ENCODE peak calls at places on chromosomes 7 and 10, in ten cellular contexts. One of them, this sample, is unnamed.

GRCh38 chr10:126723226-126723625 is 52.7 kb upstream of the C10orf90 start:
- DNase-seq in activated T-helper 1 cell treated with anti-CD3 and anti-CD28 coated beads, Interleukin-2, amount 50 U/mL, for 16 hours: no peak
- DNase-seq in head of caudate nucleus: no peak
- DNase-seq in NCI-H2029: no peak
- DNase-seq in AG04450: no peak
- DNase-seq in tibial artery: no peak
- DNase-seq in occipital lobe: no peak
- DNase-seq in sigmoid colon: no peak
- DNase-seq in SHP77: no peak
- DNase-seq in heart left ventricle: no peak
- DNase-seq in this sample: no peak

GRCh38 chr10:79149662-79150443 is 81.1 kb downstream of the ZMIZ1 start:
- DNase-seq in activated T-helper 1 cell treated with anti-CD3 and anti-CD28 coated beads, Interleukin-2, amount 50 U/mL, for 16 hours: peak
- DNase-seq in head of caudate nucleus: no peak
- DNase-seq in NCI-H2029: peak
- DNase-seq in AG04450: no peak
- DNase-seq in tibial artery: peak
- DNase-seq in occipital lobe: no peak
- DNase-seq in sigmoid colon: peak
- DNase-seq in SHP77: no peak
- DNase-seq in heart left ventricle: peak
- DNase-seq in this sample: no peak

GRCh38 chr7:27156508-27156898 is at the start of gene HOXA7:
- DNase-seq in activated T-helper 1 cell treated with anti-CD3 and anti-CD28 coated beads, Interleukin-2, amount 50 U/mL, for 16 hours: no peak
- DNase-seq in head of caudate nucleus: no peak
- DNase-seq in NCI-H2029: no peak
- DNase-seq in AG04450: no peak
- DNase-seq in tibial artery: no peak
- DNase-seq in occipital lobe: no peak
- DNase-seq in sigmoid colon: peak
- DNase-seq in SHP77: no peak
- DNase-seq in heart left ventricle: no peak
- DNase-seq in this sample: no peak

GRCh38 chr10:125700355-125700911 is 17.5 kb upstream of the TEX36 start:
- DNase-seq in activated T-helper 1 cell treated with anti-CD3 and anti-CD28 coated beads, Interleukin-2, amount 50 U/mL, for 16 hours: no peak
- DNase-seq in head of caudate nucleus: no peak
- DNase-seq in NCI-H2029: no peak
- DNase-seq in AG04450: no peak
- DNase-seq in tibial artery: no peak
- DNase-seq in occipital lobe: no peak
- DNase-seq in sigmoid colon: no peak
- DNase-seq in SHP77: no peak
- DNase-seq in heart left ventricle: no peak
- DNase-seq in this sample: no peak

GRCh38 chr10:114607358-114607998 is 50.6 kb downstream of the ABLIM1 start:
- DNase-seq in activated T-helper 1 cell treated with anti-CD3 and anti-CD28 coated beads, Interleukin-2, amount 50 U/mL, for 16 hours: no peak
- DNase-seq in head of caudate nucleus: no peak
- DNase-seq in NCI-H2029: no peak
- DNase-seq in AG04450: no peak
- DNase-seq in tibial artery: no peak
- DNase-seq in occipital lobe: no peak
- DNase-seq in sigmoid colon: no peak
- DNase-seq in SHP77: no peak
- DNase-seq in heart left ventricle: no peak
- DNase-seq in this sample: no peak

GRCh38 chr10:58512470-58513188 is at the start of gene BICC1:
- DNase-seq in activated T-helper 1 cell treated with anti-CD3 and anti-CD28 coated beads, Interleukin-2, amount 50 U/mL, for 16 hours: no peak
- DNase-seq in head of caudate nucleus: peak
- DNase-seq in NCI-H2029: no peak
- DNase-seq in AG04450: no peak
- DNase-seq in tibial artery: peak
- DNase-seq in occipital lobe: peak
- DNase-seq in sigmoid colon: peak
- DNase-seq in SHP77: no peak
- DNase-seq in heart left ventricle: peak
- DNase-seq in this sample: peak

GRCh38 chr7:127417346-127417745 is 24.8 kb upstream of the ZNF800 start:
- DNase-seq in activated T-helper 1 cell treated with anti-CD3 and anti-CD28 coated beads, Interleukin-2, amount 50 U/mL, for 16 hours: no peak
- DNase-seq in head of caudate nucleus: no peak
- DNase-seq in NCI-H2029: no peak
- DNase-seq in AG04450: no peak
- DNase-seq in tibial artery: no peak
- DNase-seq in occipital lobe: no peak
- DNase-seq in sigmoid colon: no peak
- DNase-seq in SHP77: no peak
- DNase-seq in heart left ventricle: no peak
- DNase-seq in this sample: no peak

GRCh38 chr7:16369851-16370250 is 51.5 kb downstream of the CRPPA start:
- DNase-seq in activated T-helper 1 cell treated with anti-CD3 and anti-CD28 coated beads, Interleukin-2, amount 50 U/mL, for 16 hours: no peak
- DNase-seq in head of caudate nucleus: no peak
- DNase-seq in NCI-H2029: no peak
- DNase-seq in AG04450: no peak
- DNase-seq in tibial artery: no peak
- DNase-seq in occipital lobe: no peak
- DNase-seq in sigmoid colon: no peak
- DNase-seq in SHP77: no peak
- DNase-seq in heart left ventricle: no peak
- DNase-seq in this sample: no peak

GRCh38 chr10:121880842-121881423 is 46.9 kb downstream of the ATE1 start:
- DNase-seq in activated T-helper 1 cell treated with anti-CD3 and anti-CD28 coated beads, Interleukin-2, amount 50 U/mL, for 16 hours: no peak
- DNase-seq in head of caudate nucleus: no peak
- DNase-seq in NCI-H2029: no peak
- DNase-seq in AG04450: no peak
- DNase-seq in tibial artery: no peak
- DNase-seq in occipital lobe: no peak
- DNase-seq in sigmoid colon: no peak
- DNase-seq in SHP77: no peak
- DNase-seq in heart left ventricle: no peak
- DNase-seq in this sample: no peak

GRCh38 chr7:117064688-117065087 is 111.4 kb downstream of the ST7 start:
- DNase-seq in activated T-helper 1 cell treated with anti-CD3 and anti-CD28 coated beads, Interleukin-2, amount 50 U/mL, for 16 hours: no peak
- DNase-seq in head of caudate nucleus: no peak
- DNase-seq in NCI-H2029: no peak
- DNase-seq in AG04450: no peak
- DNase-seq in tibial artery: no peak
- DNase-seq in occipital lobe: no peak
- DNase-seq in sigmoid colon: no peak
- DNase-seq in SHP77: no peak
- DNase-seq in heart left ventricle: no peak
- DNase-seq in this sample: no peak

GRCh38 chr10:31819393-31819820 is 109.2 kb downstream of the ARHGAP12 start:
- DNase-seq in activated T-helper 1 cell treated with anti-CD3 and anti-CD28 coated beads, Interleukin-2, amount 50 U/mL, for 16 hours: no peak
- DNase-seq in head of caudate nucleus: peak
- DNase-seq in NCI-H2029: no peak
- DNase-seq in AG04450: no peak
- DNase-seq in tibial artery: peak
- DNase-seq in occipital lobe: no peak
- DNase-seq in sigmoid colon: no peak
- DNase-seq in SHP77: no peak
- DNase-seq in heart left ventricle: peak
- DNase-seq in this sample: no peak

GRCh38 chr10:131816157-131816775 is 84.5 kb upstream of the PPP2R2D start:
- DNase-seq in activated T-helper 1 cell treated with anti-CD3 and anti-CD28 coated beads, Interleukin-2, amount 50 U/mL, for 16 hours: no peak
- DNase-seq in head of caudate nucleus: no peak
- DNase-seq in NCI-H2029: no peak
- DNase-seq in AG04450: no peak
- DNase-seq in tibial artery: no peak
- DNase-seq in occipital lobe: no peak
- DNase-seq in sigmoid colon: no peak
- DNase-seq in SHP77: no peak
- DNase-seq in heart left ventricle: no peak
- DNase-seq in this sample: no peak

GRCh38 chr7:507623-508305 is 11.9 kb downstream of the PDGFA start:
- DNase-seq in activated T-helper 1 cell treated with anti-CD3 and anti-CD28 coated beads, Interleukin-2, amount 50 U/mL, for 16 hours: no peak
- DNase-seq in head of caudate nucleus: no peak
- DNase-seq in NCI-H2029: no peak
- DNase-seq in AG04450: no peak
- DNase-seq in tibial artery: no peak
- DNase-seq in occipital lobe: no peak
- DNase-seq in sigmoid colon: peak
- DNase-seq in SHP77: no peak
- DNase-seq in heart left ventricle: peak
- DNase-seq in this sample: no peak

GRCh38 chr10:4982764-4983226 is 19.6 kb downstream of the AKR1C1 start:
- DNase-seq in activated T-helper 1 cell treated with anti-CD3 and anti-CD28 coated beads, Interleukin-2, amount 50 U/mL, for 16 hours: no peak
- DNase-seq in head of caudate nucleus: no peak
- DNase-seq in NCI-H2029: no peak
- DNase-seq in AG04450: no peak
- DNase-seq in tibial artery: peak
- DNase-seq in occipital lobe: no peak
- DNase-seq in sigmoid colon: no peak
- DNase-seq in SHP77: no peak
- DNase-seq in heart left ventricle: no peak
- DNase-seq in this sample: no peak

GRCh38 chr7:12674861-12675260 is 12.6 kb upstream of the ARL4A start:
- DNase-seq in activated T-helper 1 cell treated with anti-CD3 and anti-CD28 coated beads, Interleukin-2, amount 50 U/mL, for 16 hours: no peak
- DNase-seq in head of caudate nucleus: no peak
- DNase-seq in NCI-H2029: peak
- DNase-seq in AG04450: no peak
- DNase-seq in tibial artery: no peak
- DNase-seq in occipital lobe: no peak
- DNase-seq in sigmoid colon: no peak
- DNase-seq in SHP77: peak
- DNase-seq in heart left ventricle: no peak
- DNase-seq in this sample: no peak

GRCh38 chr10:66836057-66836456 is 89.8 kb upstream of the LRRTM3 start:
- DNase-seq in activated T-helper 1 cell treated with anti-CD3 and anti-CD28 coated beads, Interleukin-2, amount 50 U/mL, for 16 hours: no peak
- DNase-seq in head of caudate nucleus: no peak
- DNase-seq in NCI-H2029: no peak
- DNase-seq in AG04450: peak
- DNase-seq in tibial artery: no peak
- DNase-seq in occipital lobe: no peak
- DNase-seq in sigmoid colon: no peak
- DNase-seq in SHP77: no peak
- DNase-seq in heart left ventricle: no peak
- DNase-seq in this sample: no peak

GRCh38 chr10:82419981-82420380 is 545.0 kb downstream of the NRG3 start:
- DNase-seq in activated T-helper 1 cell treated with anti-CD3 and anti-CD28 coated beads, Interleukin-2, amount 50 U/mL, for 16 hours: no peak
- DNase-seq in head of caudate nucleus: no peak
- DNase-seq in NCI-H2029: no peak
- DNase-seq in AG04450: no peak
- DNase-seq in tibial artery: no peak
- DNase-seq in occipital lobe: no peak
- DNase-seq in sigmoid colon: no peak
- DNase-seq in SHP77: no peak
- DNase-seq in heart left ventricle: no peak
- DNase-seq in this sample: no peak

GRCh38 chr10:125151824-125152634 is 8.3 kb downstream of the CTBP2 start:
- DNase-seq in activated T-helper 1 cell treated with anti-CD3 and anti-CD28 coated beads, Interleukin-2, amount 50 U/mL, for 16 hours: no peak
- DNase-seq in head of caudate nucleus: no peak
- DNase-seq in NCI-H2029: peak
- DNase-seq in AG04450: no peak
- DNase-seq in tibial artery: no peak
- DNase-seq in occipital lobe: no peak
- DNase-seq in sigmoid colon: no peak
- DNase-seq in SHP77: no peak
- DNase-seq in heart left ventricle: peak
- DNase-seq in this sample: no peak

GRCh38 chr10:130329792-130330191 is 193.6 kb downstream of the GLRX3 start:
- DNase-seq in activated T-helper 1 cell treated with anti-CD3 and anti-CD28 coated beads, Interleukin-2, amount 50 U/mL, for 16 hours: no peak
- DNase-seq in head of caudate nucleus: no peak
- DNase-seq in NCI-H2029: no peak
- DNase-seq in AG04450: no peak
- DNase-seq in tibial artery: no peak
- DNase-seq in occipital lobe: no peak
- DNase-seq in sigmoid colon: no peak
- DNase-seq in SHP77: no peak
- DNase-seq in heart left ventricle: no peak
- DNase-seq in this sample: no peak

GRCh38 chr10:91592282-91593020 is 40.4 kb downstream of the PPP1R3C start:
- DNase-seq in activated T-helper 1 cell treated with anti-CD3 and anti-CD28 coated beads, Interleukin-2, amount 50 U/mL, for 16 hours: no peak
- DNase-seq in head of caudate nucleus: no peak
- DNase-seq in NCI-H2029: no peak
- DNase-seq in AG04450: no peak
- DNase-seq in tibial artery: no peak
- DNase-seq in occipital lobe: no peak
- DNase-seq in sigmoid colon: no peak
- DNase-seq in SHP77: no peak
- DNase-seq in heart left ventricle: no peak
- DNase-seq in this sample: no peak

GRCh38 chr10:113412161-113412560 is 140.7 kb upstream of the HABP2 start:
- DNase-seq in activated T-helper 1 cell treated with anti-CD3 and anti-CD28 coated beads, Interleukin-2, amount 50 U/mL, for 16 hours: no peak
- DNase-seq in head of caudate nucleus: no peak
- DNase-seq in NCI-H2029: no peak
- DNase-seq in AG04450: no peak
- DNase-seq in tibial artery: no peak
- DNase-seq in occipital lobe: no peak
- DNase-seq in sigmoid colon: no peak
- DNase-seq in SHP77: no peak
- DNase-seq in heart left ventricle: no peak
- DNase-seq in this sample: no peak

GRCh38 chr10:70260259-70260658 is 23.5 kb downstream of the NPFFR1 start:
- DNase-seq in activated T-helper 1 cell treated with anti-CD3 and anti-CD28 coated beads, Interleukin-2, amount 50 U/mL, for 16 hours: no peak
- DNase-seq in head of caudate nucleus: no peak
- DNase-seq in NCI-H2029: no peak
- DNase-seq in AG04450: no peak
- DNase-seq in tibial artery: no peak
- DNase-seq in occipital lobe: no peak
- DNase-seq in sigmoid colon: no peak
- DNase-seq in SHP77: no peak
- DNase-seq in heart left ventricle: no peak
- DNase-seq in this sample: no peak

GRCh38 chr10:123906884-123907652 is 15.5 kb upstream of the CPXM2 start:
- DNase-seq in activated T-helper 1 cell treated with anti-CD3 and anti-CD28 coated beads, Interleukin-2, amount 50 U/mL, for 16 hours: no peak
- DNase-seq in head of caudate nucleus: no peak
- DNase-seq in NCI-H2029: peak
- DNase-seq in AG04450: no peak
- DNase-seq in tibial artery: no peak
- DNase-seq in occipital lobe: no peak
- DNase-seq in sigmoid colon: no peak
- DNase-seq in SHP77: no peak
- DNase-seq in heart left ventricle: no peak
- DNase-seq in this sample: no peak

GRCh38 chr10:66639351-66639750 is 286.5 kb upstream of the LRRTM3 start:
- DNase-seq in activated T-helper 1 cell treated with anti-CD3 and anti-CD28 coated beads, Interleukin-2, amount 50 U/mL, for 16 hours: no peak
- DNase-seq in head of caudate nucleus: no peak
- DNase-seq in NCI-H2029: no peak
- DNase-seq in AG04450: peak
- DNase-seq in tibial artery: no peak
- DNase-seq in occipital lobe: no peak
- DNase-seq in sigmoid colon: no peak
- DNase-seq in SHP77: no peak
- DNase-seq in heart left ventricle: no peak
- DNase-seq in this sample: no peak

GRCh38 chr7:1123721-1124120 is 35.8 kb downstream of the GPER1 start:
- DNase-seq in activated T-helper 1 cell treated with anti-CD3 and anti-CD28 coated beads, Interleukin-2, amount 50 U/mL, for 16 hours: no peak
- DNase-seq in head of caudate nucleus: peak
- DNase-seq in NCI-H2029: no peak
- DNase-seq in AG04450: peak
- DNase-seq in tibial artery: peak
- DNase-seq in occipital lobe: peak
- DNase-seq in sigmoid colon: peak
- DNase-seq in SHP77: no peak
- DNase-seq in heart left ventricle: peak
- DNase-seq in this sample: no peak

GRCh38 chr10:24483701-24484100 is 240.0 kb downstream of the ARHGAP21 start:
- DNase-seq in activated T-helper 1 cell treated with anti-CD3 and anti-CD28 coated beads, Interleukin-2, amount 50 U/mL, for 16 hours: no peak
- DNase-seq in head of caudate nucleus: peak
- DNase-seq in NCI-H2029: peak
- DNase-seq in AG04450: no peak
- DNase-seq in tibial artery: no peak
- DNase-seq in occipital lobe: no peak
- DNase-seq in sigmoid colon: no peak
- DNase-seq in SHP77: no peak
- DNase-seq in heart left ventricle: no peak
- DNase-seq in this sample: no peak

GRCh38 chr10:104309980-104310978 is 28.0 kb downstream of the ITPRIP start:
- DNase-seq in activated T-helper 1 cell treated with anti-CD3 and anti-CD28 coated beads, Interleukin-2, amount 50 U/mL, for 16 hours: no peak
- DNase-seq in head of caudate nucleus: no peak
- DNase-seq in NCI-H2029: no peak
- DNase-seq in AG04450: no peak
- DNase-seq in tibial artery: peak
- DNase-seq in occipital lobe: no peak
- DNase-seq in sigmoid colon: peak
- DNase-seq in SHP77: no peak
- DNase-seq in heart left ventricle: peak
- DNase-seq in this sample: no peak